ENCODE peak calls at places on chromosomes 11 and 22, in nine cellular contexts. T, Z, L, J, K, G, Y, V and O are unnamed samples.

GRCh38 chr22:20015971-20016733 is 471 bp downstream of the ARVCF start:
- DNase-seq in V (no peak), K (peak; percentile 71), Y (peak; percentile 34), T (peak; percentile 76), J (no peak), Z (peak; percentile 48), G (no peak), L (peak; percentile 58), O (peak; percentile 69)

GRCh38 chr11:110874651-110875050 is 162.4 kb upstream of the ARHGAP20 start:
- DNase-seq in T (no peak), Z (no peak), K (no peak), G (no peak), L (no peak), J (no peak), V (no peak), Y (no peak), O (no peak)

GRCh38 chr11:117126223-117126965 is 17.7 kb upstream of the PAFAH1B2 start:
- DNase-seq in J (no peak), Y (no peak), G (no peak), K (no peak), T (no peak), V (no peak), L (no peak), Z (no peak), O (no peak)

GRCh38 chr22:49737101-49737551 is 90.5 kb downstream of the BRD1 start:
- DNase-seq in J (no peak), T (no peak), Y (no peak), V (no peak), L (peak; percentile 33), K (no peak), Z (no peak), G (no peak), O (no peak)

GRCh38 chr22:20531404-20532181 is 24.2 kb downstream of the MED15 start:
- DNase-seq in Y (peak; percentile 66), V (peak; percentile 90), G (peak; percentile 61), J (peak; percentile 80), T (peak; percentile 68), K (peak; percentile 43), Z (no peak), L (peak; percentile 70), O (peak; percentile 61)

GRCh38 chr11:2584812-2585565 is 114.8 kb downstream of the KCNQ1OT1 start:
- DNase-seq in J (no peak), G (peak; percentile 5), Z (no peak), T (no peak), K (peak; percentile 40), Y (no peak), V (no peak), L (no peak), O (peak; percentile 18)

GRCh38 chr22:26527574-26528465 is 15.5 kb upstream of the TFIP11 start:
- DNase-seq in J (no peak), T (no peak), L (no peak), Z (no peak), G (peak; percentile 56), Y (no peak), V (no peak), K (peak; percentile 55), O (no peak)

GRCh38 chr11:118226294-118226693 is 1.5 kb upstream of the JAML start:
- DNase-seq in J (no peak), T (no peak), K (no peak), G (no peak), L (no peak), Y (no peak), V (no peak), Z (no peak), O (no peak)

DNA sequence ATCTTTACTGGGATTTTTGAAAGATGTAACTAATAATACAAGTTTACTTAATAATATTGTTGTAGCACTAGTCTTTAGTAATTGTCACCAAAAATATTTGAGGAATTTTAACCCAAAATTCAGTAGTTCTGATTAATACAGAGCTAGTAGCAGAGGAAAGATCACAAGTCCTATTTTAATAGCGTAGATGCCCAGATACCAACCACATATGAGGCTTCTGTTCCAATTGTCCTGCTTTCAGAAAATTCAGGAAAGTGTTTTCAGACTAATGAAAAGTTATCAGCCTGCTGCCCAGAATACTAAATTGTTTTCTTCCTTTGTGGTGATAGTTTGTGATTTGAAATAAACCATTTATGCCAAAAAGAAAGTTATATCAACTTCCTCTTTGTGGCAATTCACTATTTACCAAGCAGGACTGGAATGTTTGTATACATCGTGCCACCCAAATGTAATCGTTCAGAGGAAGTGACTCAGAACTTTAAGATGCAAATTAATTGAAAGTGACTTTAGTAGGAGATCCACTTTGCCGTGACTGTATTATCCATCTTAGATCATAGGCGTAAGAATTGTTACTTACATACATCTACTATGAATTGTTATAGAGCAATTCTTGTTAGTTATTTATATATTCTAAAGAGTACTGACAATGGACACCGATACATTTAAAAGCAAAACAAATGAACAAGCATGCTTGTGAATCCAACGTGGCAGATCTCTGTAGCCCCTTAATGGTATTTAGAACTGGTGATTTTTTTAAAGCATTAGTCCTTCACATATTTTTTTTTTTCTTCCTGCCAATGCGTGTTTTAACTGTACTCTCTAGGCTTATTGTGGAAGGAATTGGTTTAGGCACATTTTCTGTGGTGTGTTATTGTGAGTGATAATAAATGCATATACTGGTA is 231.0 kb downstream of the DDX10 start:
- DNase-seq in V (peak; percentile 46), K (no peak), J (peak; percentile 37), Z (no peak), L (no peak), Y (no peak), T (no peak), G (no peak), O (no peak)
- TF ChIP-seq CTCF in V (no peak), K (no peak), J (no peak), Z (no peak), L (no peak), Y (no peak), T (no peak), G (no peak), O (no peak)

DNA sequence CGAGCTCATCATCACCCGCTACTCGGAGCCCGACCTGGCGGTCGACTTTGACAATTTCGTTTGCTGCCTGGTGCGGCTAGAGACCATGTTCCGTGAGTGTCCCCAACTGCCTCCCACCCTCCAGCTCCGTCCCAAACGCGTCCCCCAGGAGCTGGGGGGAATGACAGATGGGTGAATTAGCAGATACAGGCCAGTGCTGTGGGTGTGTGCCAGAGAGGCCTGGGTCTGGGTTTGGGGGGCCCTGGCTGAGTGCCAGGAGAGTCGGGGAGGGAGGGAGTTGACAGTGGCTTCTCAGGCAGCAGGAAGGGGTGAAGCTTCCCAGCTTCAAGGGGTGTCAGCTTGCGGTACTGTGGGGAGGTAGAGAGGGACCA is 28.6 kb downstream of the CAPN1 start:
- DNase-seq in Z (no peak), G (no peak), T (no peak), L (no peak), J (no peak), K (no peak), Y (no peak), V (no peak), O (no peak)
- H3K36me3 ChIP-seq in Z (peaks cover 52% of the 10 kb centered on the region), G (peaks cover 67% of the 10 kb centered on the region), T (peaks cover 13% of the 10 kb centered on the region), L (no peaks in the 10 kb centered on the region), J (peaks cover 32% of the 10 kb centered on the region), K (peaks cover 25% of the 10 kb centered on the region), Y (peaks cover 20% of the 10 kb centered on the region), V (peaks cover 55% of the 10 kb centered on the region), O (peaks cover 8% of the 10 kb centered on the region)

GRCh38 chr11:33706546-33706945 is 5.9 kb upstream of the C11orf91 start:
- DNase-seq in T (no peak), K (no peak), J (no peak), Y (no peak), L (no peak), V (no peak), G (no peak), Z (no peak), O (no peak)

GRCh38 chr11:33706961-33707360 is 6.3 kb upstream of the C11orf91 start:
- DNase-seq in G (no peak), T (no peak), J (no peak), K (no peak), Y (no peak), V (no peak), L (no peak), Z (no peak), O (no peak)

GRCh38 chr11:33703771-33704170 is 3.1 kb upstream of the C11orf91 start:
- DNase-seq in K (no peak), G (no peak), Y (no peak), T (no peak), J (no peak), Z (no peak), V (peak; percentile 35), L (peak; percentile 54), O (no peak)

GRCh38 chr11:33703234-33703633 is 2.6 kb upstream of the C11orf91 start:
- DNase-seq in K (no peak), G (no peak), Z (no peak), Y (peak; percentile 60), T (no peak), L (no peak), V (no peak), J (no peak), O (no peak)

DNA sequence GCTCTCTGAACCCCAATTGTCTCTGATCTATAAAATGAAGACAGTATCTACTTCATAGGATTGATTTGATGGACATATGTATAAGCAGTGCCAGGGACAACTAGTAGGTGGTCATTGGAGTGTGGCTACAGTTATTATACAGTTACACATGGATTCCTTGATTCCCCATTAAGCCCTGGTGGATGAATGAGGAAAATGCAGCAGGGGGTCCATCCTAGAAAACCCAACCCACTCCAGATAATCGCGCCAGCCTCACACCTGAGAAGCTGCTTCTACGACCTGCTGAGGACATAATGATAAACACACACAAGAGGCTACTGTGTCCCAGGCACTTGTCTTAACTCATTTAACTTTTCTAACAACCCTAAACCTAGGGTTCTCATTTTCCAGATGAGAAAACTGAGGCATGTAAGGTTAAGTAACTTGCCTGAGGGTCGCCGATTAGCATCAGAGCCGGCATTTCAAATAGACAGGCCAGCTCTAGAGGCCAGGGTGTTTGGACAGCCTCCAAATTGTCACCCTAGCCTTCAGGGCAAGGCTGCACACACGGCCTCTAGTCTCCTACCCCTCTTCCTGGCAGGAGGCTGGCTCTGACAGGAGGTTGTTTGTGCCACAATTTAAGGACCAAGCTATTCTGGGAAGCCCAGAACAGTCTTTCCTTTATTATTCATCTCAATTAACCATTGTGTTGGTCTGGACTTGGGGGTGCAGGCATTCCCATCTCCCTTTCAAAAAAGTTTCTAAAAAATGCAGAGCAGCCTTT is 3.8 kb upstream of the C11orf91 start:
- DNase-seq in K (no peak), V (no peak), J (no peak), L (no peak), G (no peak), Z (no peak), Y (no peak), T (no peak), O (no peak)
- TF ChIP-seq CTCF in K (no peak), V (peak; percentile 7), J (no peak), L (no peak), G (no peak), Z (no peak), Y (no peak), T (no peak), O (no peak)

GRCh38 chr22:24483966-24484545 is 11.1 kb upstream of the UPB1 start:
- DNase-seq in J (no peak), Z (no peak), G (no peak), Y (no peak), V (peak; percentile 13), T (no peak), L (no peak), K (no peak), O (no peak)

GRCh38 chr22:24482586-24482985 is 12.5 kb upstream of the UPB1 start:
- DNase-seq in V (peak; percentile 79), Z (no peak), J (peak; percentile 63), K (no peak), T (no peak), G (no peak), L (no peak), Y (no peak), O (no peak)

GRCh38 chr22:24485170-24485569 is 10.0 kb upstream of the UPB1 start:
- DNase-seq in L (no peak), J (no peak), Y (no peak), K (no peak), G (no peak), T (no peak), V (no peak), Z (no peak), O (no peak)

GRCh38 chr22:24482998-24483397 is 12.1 kb upstream of the UPB1 start:
- DNase-seq in K (no peak), Y (no peak), G (no peak), L (no peak), J (no peak), V (no peak), Z (no peak), T (no peak), O (no peak)

GRCh38 chr22:24481641-24482040 is 13.5 kb upstream of the UPB1 start:
- DNase-seq in Y (no peak), G (no peak), K (no peak), Z (no peak), L (no peak), T (no peak), J (no peak), V (no peak), O (no peak)
- H3K36me3 ChIP-seq in Y (no peaks in the 10 kb centered on the region), G (no peaks in the 10 kb centered on the region), K (no peaks in the 10 kb centered on the region), Z (no peaks in the 10 kb centered on the region), L (no peaks in the 10 kb centered on the region), T (no peaks in the 10 kb centered on the region), J (no peaks in the 10 kb centered on the region), V (no peaks in the 10 kb centered on the region), O (no peaks in the 10 kb centered on the region)